ENCODE peak calls at places on chromosome 13, in six cellular contexts. R is neural crest cell, S is psoas muscle, P is GDM1, O is endothelial cell, L is HEK293T. X is an unnamed sample.

GRCh38 chr13:110713981-110714797 is 689 bp downstream of the ING1 start:
- DNase-seq in R (peak; percentile 43), S (peak; percentile 54), P (no peak), O (peak; percentile 52), L (no peak), X (peak; percentile 43)

GRCh38 chr13:51523082-51523518 is 61.2 kb upstream of the WDFY2 start:
- DNase-seq in R (no peak), S (no peak), P (peak; percentile 93), O (no peak), L (no peak), X (no peak)

GRCh38 chr13:48570225-48570828 is 37.4 kb upstream of the RCBTB2 start:
- DNase-seq in R (no peak), S (no peak), P (no peak), O (no peak), L (no peak), X (no peak)

GRCh38 chr13:109162248-109163051 is 533.0 kb downstream of the MYO16 start:
- DNase-seq in R (no peak), S (no peak), P (peak; percentile 76), O (no peak), L (no peak), X (no peak)

GRCh38 chr13:21625366-21625765 is 21.4 kb upstream of the MICU2 start:
- DNase-seq in R (no peak), S (no peak), P (peak; percentile 22), O (no peak), L (peak; percentile 21), X (no peak)

GRCh38 chr13:73403362-73404150 is 344.8 kb downstream of the KLF5 start:
- DNase-seq in R (no peak), S (no peak), P (no peak), O (no peak), L (no peak), X (no peak)

GRCh38 chr13:69124996-69125395 is 982.6 kb upstream of the ATXN8OS start:
- DNase-seq in R (no peak), S (no peak), P (no peak), O (no peak), L (no peak), X (no peak)

GRCh38 chr13:34756572-34756971 is 185.5 kb upstream of the NBEA start:
- DNase-seq in R (no peak), S (no peak), P (no peak), O (no peak), L (no peak), X (no peak)

GRCh38 chr13:92510416-92510815 is 716.2 kb upstream of the GPC6 start:
- DNase-seq in R (no peak), S (no peak), P (no peak), O (no peak), L (no peak), X (no peak)

GRCh38 chr13:24265453-24265852 is 43.9 kb upstream of the C1QTNF9 start:
- DNase-seq in R (no peak), S (no peak), P (no peak), O (no peak), L (no peak), X (no peak)

GRCh38 chr13:52147225-52147624 is 12.2 kb downstream of the NEK3 start:
- DNase-seq in R (no peak), S (no peak), P (no peak), O (no peak), L (no peak), X (no peak)

GRCh38 chr13:103067751-103068563 is 1.7 kb upstream of the SLC10A2 start:
- DNase-seq in R (no peak), S (no peak), P (no peak), O (no peak), L (no peak), X (peak; percentile 70)

GRCh38 chr13:19810996-19811881 is 28.5 kb upstream of the PSPC1 start:
- DNase-seq in R (no peak), S (no peak), P (no peak), O (no peak), L (no peak), X (no peak)

GRCh38 chr13:110012102-110012739 is 225.8 kb upstream of the IRS2 start:
- DNase-seq in R (no peak), S (no peak), P (no peak), O (no peak), L (no peak), X (no peak)

GRCh38 chr13:23788459-23788858 is 100.7 kb downstream of the MIPEP start:
- DNase-seq in R (no peak), S (no peak), P (no peak), O (no peak), L (no peak), X (no peak)

GRCh38 chr13:100668408-100668807 is 6.2 kb downstream of the TMTC4 start:
- DNase-seq in R (no peak), S (no peak), P (no peak), O (no peak), L (no peak), X (no peak)

GRCh38 chr13:26010487-26011207 is 41.2 kb downstream of the SHISA2 start:
- DNase-seq in R (no peak), S (no peak), P (no peak), O (no peak), L (no peak), X (no peak)

GRCh38 chr13:113647351-113648217 is 10.4 kb downstream of the ATP4B start:
- DNase-seq in R (no peak), S (peak; percentile 76), P (no peak), O (no peak), L (no peak), X (peak; percentile 8)

GRCh38 chr13:113413898-113414282 is 39.4 kb downstream of the ADPRHL1 start:
- DNase-seq in R (no peak), S (peak; percentile 72), P (no peak), O (no peak), L (no peak), X (no peak)

X was measured in WTC11.